ENCODE peak calls at places on chromosome 2, in five cellular contexts. U is tibial nerve, Z is prostate gland, I is GM23248, A is lower lobe of right lung. K is an unnamed sample. For H3K36me3, the result is how much of the 10 kb centered on the place peaks cover.

GRCh38 chr2:138931284-138932256 is 151.4 kb upstream of the NXPH2 start:
- DNase-seq in A (no peak), I (no peak), U (no peak), Z (no peak), K (no peak)

GRCh38 chr2:75199428-75200011 is at the start of gene TACR1:
- DNase-seq in I (peak), U (peak), Z (peak), A (peak), K (peak)

GRCh38 chr2:24104110-24104650 is 19.0 kb downstream of the PFN4 start:
- DNase-seq in A (no peak), U (no peak), I (no peak), Z (no peak), K (no peak)

GRCh38 chr2:28927878-28928277 is 33.4 kb downstream of the WDR43 start:
- DNase-seq in U (no peak), I (peak), Z (no peak), A (no peak), K (no peak)

GRCh38 chr2:237699870-237700582 is 72.6 kb downstream of the LRRFIP1 start:
- DNase-seq in Z (no peak), A (no peak), I (no peak), U (no peak), K (no peak)

GRCh38 chr2:114526856-114527255 is 84.4 kb downstream of the DPP10 start:
- DNase-seq in Z (no peak), U (no peak), I (no peak), A (no peak), K (no peak)

GRCh38 chr2:113111823-113112287 is 15.5 kb upstream of the IL1RN start:
- DNase-seq in U (no peak), A (no peak), I (no peak), Z (no peak), K (no peak)

GRCh38 chr2:53442783-53443182 is 324.8 kb upstream of the CHAC2 start:
- DNase-seq in Z (no peak), U (no peak), I (no peak), A (no peak), K (no peak)

GRCh38 chr2:98901291-98901690 is 34.7 kb downstream of the CRACDL start:
- DNase-seq in A (no peak), Z (no peak), U (no peak), I (no peak), K (no peak)

GRCh38 chr2:107730898-107731297 is 95.8 kb upstream of the RGPD4 start:
- DNase-seq in I (peak), A (no peak), Z (no peak), U (no peak), K (no peak)

GRCh38 chr2:54983345-54984235 is 66.7 kb downstream of the RTN4 start:
- DNase-seq in I (peak), U (no peak), Z (no peak), A (no peak), K (no peak)

GRCh38 chr2:147441140-147441539 is 403.7 kb upstream of the ACVR2A start:
- DNase-seq in A (no peak), U (no peak), I (no peak), Z (no peak), K (no peak)

GRCh38 chr2:127674241-127675209 is 805 bp downstream of the LIMS2 start:
- DNase-seq in U (no peak), I (peak), A (no peak), Z (no peak), K (no peak)

GRCh38 chr2:217057773-217058172 is 197.9 kb upstream of the TNP1 start:
- DNase-seq in A (no peak), U (no peak), Z (no peak), I (no peak), K (no peak)

GRCh38 chr2:222903234-222904220 is 42.7 kb downstream of the ACSL3 start:
- DNase-seq in A (no peak), Z (peak), U (no peak), I (peak), K (no peak)

DNA sequence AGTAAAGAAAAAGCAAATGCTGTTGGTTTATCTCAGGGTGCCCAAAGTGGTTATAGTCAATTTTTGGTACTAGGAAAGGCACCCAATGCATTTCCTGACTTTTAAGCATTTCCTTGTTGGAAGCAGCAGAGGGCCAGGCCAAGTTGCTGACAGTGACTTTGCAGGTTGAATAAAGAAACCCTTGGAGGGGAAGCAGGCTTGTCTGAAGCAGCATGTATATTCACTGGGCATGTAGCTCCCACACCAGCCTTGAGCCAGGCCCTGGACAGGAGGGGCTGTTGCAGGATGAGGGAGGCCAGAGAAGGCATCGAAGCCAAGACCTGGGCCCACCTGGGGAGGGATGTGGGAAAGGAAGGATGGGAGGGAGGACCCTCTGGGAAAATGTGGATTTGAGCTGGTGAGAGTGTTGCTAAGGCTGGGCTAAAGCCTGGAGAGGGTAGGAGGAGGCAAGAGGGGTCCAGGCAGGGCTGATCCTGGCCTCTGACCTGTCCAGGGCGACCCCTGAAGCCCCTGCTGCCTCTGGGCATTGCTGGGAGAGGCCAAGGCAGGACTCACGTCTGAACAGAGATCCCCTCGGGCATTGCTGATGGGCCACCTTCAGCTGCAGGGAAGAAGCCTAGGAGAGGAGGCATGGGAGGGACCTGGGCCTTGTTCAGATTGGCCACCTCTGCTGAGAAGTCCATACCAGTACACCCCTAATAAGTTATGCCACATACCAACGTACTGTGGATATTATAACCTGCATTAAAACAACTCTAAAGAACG is 79.6 kb downstream of the STPG4 start:
- DNase-seq in U (no peak), I (peak), Z (no peak), A (no peak), K (no peak)
- H3K27ac ChIP-seq in U (peak), I (peak), Z (no peak), A (peak), K (no peak)

GRCh38 chr2:133240505-133241230 is 327.6 kb downstream of the NCKAP5 start:
- DNase-seq in I (peak), U (no peak), A (no peak), Z (no peak), K (no peak)

GRCh38 chr2:133235959-133236358 is 332.3 kb downstream of the NCKAP5 start:
- DNase-seq in U (no peak), Z (no peak), A (no peak), I (peak), K (no peak)

DNA sequence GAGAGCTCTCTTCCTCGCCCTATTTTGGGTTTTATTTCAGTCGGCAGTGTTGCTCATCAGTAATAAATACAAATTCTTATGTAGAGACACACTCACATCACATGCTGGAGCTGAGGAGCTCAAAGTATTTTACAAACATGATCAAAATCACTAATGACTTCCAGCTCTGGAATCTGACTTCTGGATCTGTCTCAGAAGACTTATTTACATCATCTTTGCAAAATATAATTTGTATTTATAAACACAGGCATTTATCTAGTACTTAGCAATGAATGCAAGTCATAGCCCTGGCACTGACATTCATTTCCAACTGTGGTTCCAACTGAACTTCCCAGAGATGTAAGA is 327.1 kb downstream of the NCKAP5 start:
- DNase-seq in Z (no peak), I (peak), A (no peak), U (no peak), K (no peak)
- H3K4me3 ChIP-seq in Z (no peak), I (peak), A (peak), U (peak), K (no peak)

GRCh38 chr2:241654551-241654950 is 17.1 kb downstream of the ATG4B start:
- DNase-seq in U (no peak), Z (no peak), A (no peak), I (no peak), K (no peak)
- H3K36me3 ChIP-seq in U (under half), Z (under half), A (half or more), I (under half), K (half or more)

GRCh38 chr2:66481100-66481549 is 46.2 kb downstream of the MEIS1 start:
- DNase-seq in I (peak), A (no peak), Z (no peak), U (no peak), K (no peak)
- H3K27ac ChIP-seq in I (no peak), A (no peak), Z (no peak), U (no peak), K (no peak)

GRCh38 chr2:25375989-25376545 is 34.3 kb upstream of the DNMT3A start:
- DNase-seq in A (no peak), I (no peak), Z (no peak), U (no peak), K (no peak)
- H3K4me3 ChIP-seq in A (peak), I (peak), Z (no peak), U (no peak), K (no peak)

GRCh38 chr2:201135396-201135795 is 19.4 kb downstream of the CFLAR start:
- DNase-seq in U (no peak), I (no peak), A (no peak), Z (no peak), K (no peak)

GRCh38 chr2:201138401-201138970 is 22.5 kb downstream of the CFLAR start:
- DNase-seq in U (no peak), A (no peak), I (no peak), Z (no peak), K (no peak)

GRCh38 chr2:201139836-201140599 is 24.1 kb downstream of the CFLAR start:
- DNase-seq in Z (no peak), A (no peak), U (no peak), I (no peak), K (no peak)

GRCh38 chr2:201137505-201138400 is 21.8 kb downstream of the CFLAR start:
- DNase-seq in A (no peak), Z (no peak), I (no peak), U (no peak), K (no peak)

DNA sequence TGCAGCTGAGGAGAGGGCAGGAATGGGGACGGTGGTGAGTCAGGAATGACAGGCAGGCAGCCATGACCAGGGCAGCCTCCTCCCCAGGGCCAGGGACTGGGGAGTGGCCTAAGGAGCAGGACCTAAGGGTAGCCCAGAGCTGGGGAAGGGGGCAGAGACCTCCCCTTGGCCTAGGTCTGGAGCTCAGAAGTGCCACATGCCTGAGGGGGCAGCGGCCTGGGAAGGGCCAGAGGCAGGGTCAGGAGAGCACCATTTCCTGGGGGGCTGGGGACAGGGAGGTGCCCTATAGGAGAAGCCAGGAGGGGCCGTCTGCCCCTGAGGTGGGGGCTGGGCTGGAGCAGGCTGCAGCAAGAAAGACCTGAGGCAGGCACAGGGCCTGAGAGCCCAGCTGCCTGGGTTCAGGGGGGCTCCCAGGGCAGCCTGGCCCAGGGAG is 20.9 kb downstream of the CFLAR start:
- DNase-seq in A (no peak), Z (no peak), U (no peak), I (no peak), K (no peak)
- H3K36me3 ChIP-seq in A (half or more), Z (under half), U (under half), I (under half), K (half or more)

GRCh38 chr2:101843048-101843447 is 145.5 kb downstream of the MAP4K4 start:
- DNase-seq in A (no peak), Z (no peak), U (peak), I (peak), K (no peak)
- H3K27ac ChIP-seq in A (no peak), Z (no peak), U (peak), I (peak), K (no peak)

DNA sequence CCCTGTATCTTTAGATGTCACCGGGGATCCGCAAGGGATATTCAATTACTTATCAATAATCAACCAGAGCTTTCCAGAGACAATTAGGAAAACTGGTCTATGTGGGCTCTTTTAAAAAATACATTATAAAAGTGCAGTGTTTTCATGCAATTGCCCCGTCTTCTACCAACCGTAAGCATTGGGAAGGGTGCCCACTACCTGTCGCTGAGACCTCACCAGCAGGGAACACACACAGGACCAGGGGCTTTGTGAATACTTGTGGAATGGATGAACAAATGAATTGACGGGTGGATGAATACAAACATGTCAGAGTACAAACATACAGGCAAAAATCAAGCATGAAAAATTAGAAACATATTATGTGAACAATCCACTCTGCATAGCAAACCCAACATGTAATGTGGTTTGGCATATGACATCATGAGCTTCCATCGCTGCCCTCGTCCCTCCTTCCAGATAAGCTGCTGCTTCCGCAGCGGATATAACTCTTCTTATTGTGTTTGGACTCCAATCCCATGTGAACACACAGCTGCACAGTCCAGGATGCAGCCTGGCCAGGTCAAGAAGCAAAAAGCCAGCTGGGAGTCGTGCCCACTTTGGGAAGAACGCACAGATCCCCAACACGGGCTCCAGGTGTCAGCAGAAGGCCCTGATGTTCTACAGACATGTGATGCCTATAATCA is 5.3 kb downstream of the FHL2 start:
- DNase-seq in Z (no peak), U (peak), A (no peak), I (peak), K (no peak)
- H3K4me3 ChIP-seq in Z (no peak), U (no peak), A (no peak), I (peak), K (no peak)

GRCh38 chr2:227360351-227360750 is 18.8 kb downstream of the TM4SF20 start:
- DNase-seq in I (no peak), A (no peak), U (no peak), Z (no peak), K (no peak)
- H3K36me3 ChIP-seq in I (half or more), A (under half), U (under half), Z (under half), K (under half)

DNA sequence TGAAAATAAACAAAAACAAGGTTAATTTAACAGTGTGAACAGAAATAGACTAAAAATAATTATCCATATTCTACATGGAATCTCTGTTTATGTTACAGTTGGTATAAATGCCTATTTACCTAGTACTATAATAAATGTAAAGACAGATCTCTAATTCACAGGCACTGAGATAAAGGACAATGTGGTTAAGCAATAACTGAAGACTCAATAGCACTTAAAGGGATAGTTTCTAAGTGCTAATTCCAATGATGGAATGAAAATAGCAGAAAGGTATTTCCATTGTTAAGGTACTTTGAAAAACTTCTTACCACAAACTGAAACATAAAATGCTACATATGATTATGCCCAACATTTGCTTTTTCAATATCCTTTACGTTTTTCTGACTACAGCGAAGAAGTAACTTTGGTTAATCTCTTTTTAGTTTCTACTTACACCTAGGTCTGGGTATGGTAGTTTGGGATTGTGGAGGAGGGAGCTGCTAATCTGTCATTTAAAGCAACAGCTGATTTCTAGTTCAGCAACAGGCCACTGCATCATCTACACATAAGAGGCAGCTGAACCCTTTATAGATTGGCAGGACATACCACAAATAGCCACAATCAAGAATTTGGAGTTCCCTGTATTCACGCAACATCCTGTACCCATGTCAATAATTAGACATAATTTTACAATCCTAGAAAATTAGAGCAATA is 27.2 kb downstream of the MAP4K3 start:
- DNase-seq in I (no peak), A (no peak), U (no peak), Z (no peak), K (no peak)
- H3K27ac ChIP-seq in I (peak), A (no peak), U (no peak), Z (no peak), K (no peak)